ENCODE peak calls at places on chromosomes 7 and 10, in ten cellular contexts. One of them, this sample, is unnamed.

GRCh38 chr10:115827180-115827579 is 445.8 kb downstream of the GFRA1 start:
- DNase-seq in AG04450: peak; percentile 21
- DNase-seq in non-pigmented ciliary epithelial cell: no peak
- DNase-seq in fibroblast of lung: peak; percentile 88
- DNase-seq in hepatocyte: peak; percentile 7
- DNase-seq in NCI-H2171: no peak
- DNase-seq in NCI-H1092: no peak
- DNase-seq in C1 segment of cervical spinal cord: no peak
- DNase-seq in stimulated activated CD4-positive, alpha-beta T cell treated with anti-CD3 and anti-CD28 coated beads, Interleukin-1b, Interleukin-23, amount 100 ng/mL, for 4 hours: no peak
- DNase-seq in CD8-positive, alpha-beta T cell: no peak
- DNase-seq in this sample: no peak

GRCh38 chr7:4472739-4473138 is 209.4 kb upstream of the FOXK1 start:
- DNase-seq in hepatocyte: peak; percentile 15
- DNase-seq in fibroblast of lung: no peak
- DNase-seq in NCI-H2171: no peak
- DNase-seq in non-pigmented ciliary epithelial cell: no peak
- DNase-seq in stimulated activated CD4-positive, alpha-beta T cell treated with anti-CD3 and anti-CD28 coated beads, Interleukin-1b, Interleukin-23, amount 100 ng/mL, for 4 hours: no peak
- DNase-seq in C1 segment of cervical spinal cord: no peak
- DNase-seq in CD8-positive, alpha-beta T cell: no peak
- DNase-seq in AG04450: no peak
- DNase-seq in NCI-H1092: peak; percentile 33
- DNase-seq in this sample: no peak

GRCh38 chr10:106577266-106577665 is 587.2 kb downstream of the SORCS1 start:
- DNase-seq in CD8-positive, alpha-beta T cell: no peak
- DNase-seq in NCI-H1092: no peak
- DNase-seq in non-pigmented ciliary epithelial cell: no peak
- DNase-seq in C1 segment of cervical spinal cord: no peak
- DNase-seq in hepatocyte: peak; percentile 59
- DNase-seq in fibroblast of lung: peak; percentile 52
- DNase-seq in AG04450: no peak
- DNase-seq in NCI-H2171: no peak
- DNase-seq in stimulated activated CD4-positive, alpha-beta T cell treated with anti-CD3 and anti-CD28 coated beads, Interleukin-1b, Interleukin-23, amount 100 ng/mL, for 4 hours: no peak
- DNase-seq in this sample: no peak

GRCh38 chr10:78137147-78137546 is 103.5 kb downstream of the RPS24 start:
- DNase-seq in NCI-H2171: no peak
- DNase-seq in NCI-H1092: no peak
- DNase-seq in non-pigmented ciliary epithelial cell: no peak
- DNase-seq in stimulated activated CD4-positive, alpha-beta T cell treated with anti-CD3 and anti-CD28 coated beads, Interleukin-1b, Interleukin-23, amount 100 ng/mL, for 4 hours: no peak
- DNase-seq in hepatocyte: no peak
- DNase-seq in C1 segment of cervical spinal cord: no peak
- DNase-seq in AG04450: no peak
- DNase-seq in fibroblast of lung: no peak
- DNase-seq in CD8-positive, alpha-beta T cell: no peak
- DNase-seq in this sample: no peak

GRCh38 chr7:5423272-5423843 is at the start of gene TNRC18:
- DNase-seq in hepatocyte: no peak
- DNase-seq in C1 segment of cervical spinal cord: no peak
- DNase-seq in stimulated activated CD4-positive, alpha-beta T cell treated with anti-CD3 and anti-CD28 coated beads, Interleukin-1b, Interleukin-23, amount 100 ng/mL, for 4 hours: no peak
- DNase-seq in non-pigmented ciliary epithelial cell: no peak
- DNase-seq in NCI-H1092: no peak
- DNase-seq in NCI-H2171: no peak
- DNase-seq in CD8-positive, alpha-beta T cell: no peak
- DNase-seq in AG04450: no peak
- DNase-seq in fibroblast of lung: no peak
- DNase-seq in this sample: no peak

GRCh38 chr10:43998021-43998809 is 349.5 kb upstream of the ZNF32 start:
- DNase-seq in non-pigmented ciliary epithelial cell: no peak
- DNase-seq in AG04450: no peak
- DNase-seq in NCI-H2171: no peak
- DNase-seq in C1 segment of cervical spinal cord: no peak
- DNase-seq in fibroblast of lung: peak; percentile 76
- DNase-seq in NCI-H1092: no peak
- DNase-seq in stimulated activated CD4-positive, alpha-beta T cell treated with anti-CD3 and anti-CD28 coated beads, Interleukin-1b, Interleukin-23, amount 100 ng/mL, for 4 hours: no peak
- DNase-seq in CD8-positive, alpha-beta T cell: no peak
- DNase-seq in hepatocyte: no peak
- DNase-seq in this sample: no peak

GRCh38 chr7:15603124-15603523 is 41.3 kb upstream of the AGMO start:
- DNase-seq in C1 segment of cervical spinal cord: no peak
- DNase-seq in AG04450: no peak
- DNase-seq in hepatocyte: no peak
- DNase-seq in stimulated activated CD4-positive, alpha-beta T cell treated with anti-CD3 and anti-CD28 coated beads, Interleukin-1b, Interleukin-23, amount 100 ng/mL, for 4 hours: no peak
- DNase-seq in CD8-positive, alpha-beta T cell: no peak
- DNase-seq in non-pigmented ciliary epithelial cell: peak; percentile 13
- DNase-seq in NCI-H1092: no peak
- DNase-seq in fibroblast of lung: peak; percentile 25
- DNase-seq in NCI-H2171: no peak
- DNase-seq in this sample: no peak

GRCh38 chr7:27106181-27106905 is 3.9 kb upstream of the HOXA2 start:
- DNase-seq in NCI-H2171: no peak
- DNase-seq in non-pigmented ciliary epithelial cell: no peak
- DNase-seq in C1 segment of cervical spinal cord: no peak
- DNase-seq in stimulated activated CD4-positive, alpha-beta T cell treated with anti-CD3 and anti-CD28 coated beads, Interleukin-1b, Interleukin-23, amount 100 ng/mL, for 4 hours: no peak
- DNase-seq in fibroblast of lung: peak; percentile 55
- DNase-seq in AG04450: no peak
- DNase-seq in NCI-H1092: no peak
- DNase-seq in CD8-positive, alpha-beta T cell: no peak
- DNase-seq in hepatocyte: no peak
- DNase-seq in this sample: no peak

GRCh38 chr7:148921189-148921588 is 37.1 kb upstream of the EZH2 start:
- DNase-seq in NCI-H1092: no peak
- DNase-seq in fibroblast of lung: no peak
- DNase-seq in NCI-H2171: no peak
- DNase-seq in hepatocyte: no peak
- DNase-seq in non-pigmented ciliary epithelial cell: no peak
- DNase-seq in stimulated activated CD4-positive, alpha-beta T cell treated with anti-CD3 and anti-CD28 coated beads, Interleukin-1b, Interleukin-23, amount 100 ng/mL, for 4 hours: no peak
- DNase-seq in CD8-positive, alpha-beta T cell: no peak
- DNase-seq in C1 segment of cervical spinal cord: no peak
- DNase-seq in AG04450: no peak
- DNase-seq in this sample: no peak

GRCh38 chr10:52466464-52466863 is 152.4 kb downstream of the DKK1 start:
- DNase-seq in NCI-H1092: no peak
- DNase-seq in AG04450: no peak
- DNase-seq in stimulated activated CD4-positive, alpha-beta T cell treated with anti-CD3 and anti-CD28 coated beads, Interleukin-1b, Interleukin-23, amount 100 ng/mL, for 4 hours: no peak
- DNase-seq in non-pigmented ciliary epithelial cell: no peak
- DNase-seq in NCI-H2171: no peak
- DNase-seq in CD8-positive, alpha-beta T cell: no peak
- DNase-seq in fibroblast of lung: no peak
- DNase-seq in C1 segment of cervical spinal cord: no peak
- DNase-seq in hepatocyte: no peak
- DNase-seq in this sample: no peak

GRCh38 chr10:86292462-86293322 is 73.9 kb downstream of the GRID1 start:
- DNase-seq in AG04450: no peak
- DNase-seq in non-pigmented ciliary epithelial cell: no peak
- DNase-seq in NCI-H1092: no peak
- DNase-seq in hepatocyte: no peak
- DNase-seq in NCI-H2171: no peak
- DNase-seq in stimulated activated CD4-positive, alpha-beta T cell treated with anti-CD3 and anti-CD28 coated beads, Interleukin-1b, Interleukin-23, amount 100 ng/mL, for 4 hours: no peak
- DNase-seq in fibroblast of lung: no peak
- DNase-seq in C1 segment of cervical spinal cord: no peak
- DNase-seq in CD8-positive, alpha-beta T cell: no peak
- DNase-seq in this sample: no peak

GRCh38 chr10:112525215-112525614 is 78.2 kb downstream of the VTI1A start:
- DNase-seq in NCI-H2171: no peak
- DNase-seq in stimulated activated CD4-positive, alpha-beta T cell treated with anti-CD3 and anti-CD28 coated beads, Interleukin-1b, Interleukin-23, amount 100 ng/mL, for 4 hours: no peak
- DNase-seq in CD8-positive, alpha-beta T cell: no peak
- DNase-seq in AG04450: no peak
- DNase-seq in hepatocyte: no peak
- DNase-seq in C1 segment of cervical spinal cord: no peak
- DNase-seq in non-pigmented ciliary epithelial cell: no peak
- DNase-seq in NCI-H1092: no peak
- DNase-seq in fibroblast of lung: peak; percentile 30
- DNase-seq in this sample: no peak

GRCh38 chr10:103458720-103459119 is at the start of gene CALHM1:
- DNase-seq in CD8-positive, alpha-beta T cell: no peak
- DNase-seq in fibroblast of lung: no peak
- DNase-seq in stimulated activated CD4-positive, alpha-beta T cell treated with anti-CD3 and anti-CD28 coated beads, Interleukin-1b, Interleukin-23, amount 100 ng/mL, for 4 hours: no peak
- DNase-seq in NCI-H2171: no peak
- DNase-seq in C1 segment of cervical spinal cord: no peak
- DNase-seq in AG04450: no peak
- DNase-seq in non-pigmented ciliary epithelial cell: no peak
- DNase-seq in NCI-H1092: no peak
- DNase-seq in hepatocyte: peak; percentile 36
- DNase-seq in this sample: no peak

GRCh38 chr10:131514454-131514853 is 202.9 kb upstream of the TCERG1L start:
- DNase-seq in NCI-H1092: no peak
- DNase-seq in hepatocyte: peak; percentile 44
- DNase-seq in C1 segment of cervical spinal cord: no peak
- DNase-seq in AG04450: no peak
- DNase-seq in CD8-positive, alpha-beta T cell: no peak
- DNase-seq in NCI-H2171: no peak
- DNase-seq in non-pigmented ciliary epithelial cell: no peak
- DNase-seq in stimulated activated CD4-positive, alpha-beta T cell treated with anti-CD3 and anti-CD28 coated beads, Interleukin-1b, Interleukin-23, amount 100 ng/mL, for 4 hours: no peak
- DNase-seq in fibroblast of lung: no peak
- DNase-seq in this sample: no peak

GRCh38 chr10:33320288-33320687 is 14.2 kb downstream of the NRP1 start:
- DNase-seq in non-pigmented ciliary epithelial cell: no peak
- DNase-seq in hepatocyte: no peak
- DNase-seq in CD8-positive, alpha-beta T cell: no peak
- DNase-seq in NCI-H2171: no peak
- DNase-seq in AG04450: no peak
- DNase-seq in C1 segment of cervical spinal cord: no peak
- DNase-seq in stimulated activated CD4-positive, alpha-beta T cell treated with anti-CD3 and anti-CD28 coated beads, Interleukin-1b, Interleukin-23, amount 100 ng/mL, for 4 hours: no peak
- DNase-seq in fibroblast of lung: no peak
- DNase-seq in NCI-H1092: no peak
- DNase-seq in this sample: no peak

GRCh38 chr10:90969947-90970673 is 49.2 kb upstream of the ANKRD1 start:
- DNase-seq in fibroblast of lung: peak; percentile 83
- DNase-seq in non-pigmented ciliary epithelial cell: no peak
- DNase-seq in NCI-H1092: no peak
- DNase-seq in NCI-H2171: no peak
- DNase-seq in CD8-positive, alpha-beta T cell: no peak
- DNase-seq in AG04450: peak; percentile 18
- DNase-seq in stimulated activated CD4-positive, alpha-beta T cell treated with anti-CD3 and anti-CD28 coated beads, Interleukin-1b, Interleukin-23, amount 100 ng/mL, for 4 hours: no peak
- DNase-seq in hepatocyte: no peak
- DNase-seq in C1 segment of cervical spinal cord: no peak
- DNase-seq in this sample: no peak

GRCh38 chr10:118968071-118968470 is 61.4 kb upstream of the NANOS1 start:
- DNase-seq in hepatocyte: no peak
- DNase-seq in CD8-positive, alpha-beta T cell: no peak
- DNase-seq in stimulated activated CD4-positive, alpha-beta T cell treated with anti-CD3 and anti-CD28 coated beads, Interleukin-1b, Interleukin-23, amount 100 ng/mL, for 4 hours: no peak
- DNase-seq in C1 segment of cervical spinal cord: no peak
- DNase-seq in NCI-H2171: no peak
- DNase-seq in AG04450: no peak
- DNase-seq in non-pigmented ciliary epithelial cell: no peak
- DNase-seq in fibroblast of lung: no peak
- DNase-seq in NCI-H1092: no peak
- DNase-seq in this sample: no peak

GRCh38 chr10:18238875-18239485 is 98.8 kb downstream of the CACNB2 start:
- DNase-seq in C1 segment of cervical spinal cord: no peak
- DNase-seq in NCI-H2171: no peak
- DNase-seq in fibroblast of lung: peak; percentile 52
- DNase-seq in non-pigmented ciliary epithelial cell: no peak
- DNase-seq in CD8-positive, alpha-beta T cell: no peak
- DNase-seq in stimulated activated CD4-positive, alpha-beta T cell treated with anti-CD3 and anti-CD28 coated beads, Interleukin-1b, Interleukin-23, amount 100 ng/mL, for 4 hours: no peak
- DNase-seq in AG04450: peak; percentile 39
- DNase-seq in NCI-H1092: no peak
- DNase-seq in hepatocyte: peak; percentile 53
- DNase-seq in this sample: no peak

GRCh38 chr7:122300607-122301079 is 3.9 kb downstream of the FEZF1 start:
- DNase-seq in AG04450: no peak
- DNase-seq in fibroblast of lung: peak; percentile 59
- DNase-seq in CD8-positive, alpha-beta T cell: no peak
- DNase-seq in hepatocyte: no peak
- DNase-seq in NCI-H2171: no peak
- DNase-seq in NCI-H1092: peak; percentile 17
- DNase-seq in C1 segment of cervical spinal cord: no peak
- DNase-seq in stimulated activated CD4-positive, alpha-beta T cell treated with anti-CD3 and anti-CD28 coated beads, Interleukin-1b, Interleukin-23, amount 100 ng/mL, for 4 hours: no peak
- DNase-seq in non-pigmented ciliary epithelial cell: no peak
- DNase-seq in this sample: no peak

GRCh38 chr10:122660696-122661095 is 39.0 kb downstream of the C10orf120 start:
- DNase-seq in NCI-H2171: no peak
- DNase-seq in C1 segment of cervical spinal cord: no peak
- DNase-seq in stimulated activated CD4-positive, alpha-beta T cell treated with anti-CD3 and anti-CD28 coated beads, Interleukin-1b, Interleukin-23, amount 100 ng/mL, for 4 hours: no peak
- DNase-seq in fibroblast of lung: no peak
- DNase-seq in non-pigmented ciliary epithelial cell: no peak
- DNase-seq in NCI-H1092: no peak
- DNase-seq in hepatocyte: no peak
- DNase-seq in CD8-positive, alpha-beta T cell: no peak
- DNase-seq in AG04450: no peak
- DNase-seq in this sample: no peak

GRCh38 chr10:31320179-31320597 is 1.2 kb downstream of the ZEB1 start:
- DNase-seq in stimulated activated CD4-positive, alpha-beta T cell treated with anti-CD3 and anti-CD28 coated beads, Interleukin-1b, Interleukin-23, amount 100 ng/mL, for 4 hours: no peak
- DNase-seq in AG04450: no peak
- DNase-seq in fibroblast of lung: peak; percentile 48
- DNase-seq in C1 segment of cervical spinal cord: no peak
- DNase-seq in NCI-H1092: no peak
- DNase-seq in hepatocyte: peak; percentile 35
- DNase-seq in CD8-positive, alpha-beta T cell: peak; percentile 47
- DNase-seq in NCI-H2171: no peak
- DNase-seq in non-pigmented ciliary epithelial cell: no peak
- DNase-seq in this sample: no peak

GRCh38 chr10:33808475-33808874 is 474.0 kb upstream of the NRP1 start:
- DNase-seq in hepatocyte: no peak
- DNase-seq in NCI-H1092: no peak
- DNase-seq in CD8-positive, alpha-beta T cell: no peak
- DNase-seq in C1 segment of cervical spinal cord: no peak
- DNase-seq in stimulated activated CD4-positive, alpha-beta T cell treated with anti-CD3 and anti-CD28 coated beads, Interleukin-1b, Interleukin-23, amount 100 ng/mL, for 4 hours: no peak
- DNase-seq in NCI-H2171: no peak
- DNase-seq in AG04450: no peak
- DNase-seq in fibroblast of lung: peak; percentile 73
- DNase-seq in non-pigmented ciliary epithelial cell: peak; percentile 20
- DNase-seq in this sample: no peak

GRCh38 chr7:119964065-119964464 is 308.9 kb upstream of the KCND2 start:
- DNase-seq in CD8-positive, alpha-beta T cell: no peak
- DNase-seq in C1 segment of cervical spinal cord: no peak
- DNase-seq in fibroblast of lung: no peak
- DNase-seq in stimulated activated CD4-positive, alpha-beta T cell treated with anti-CD3 and anti-CD28 coated beads, Interleukin-1b, Interleukin-23, amount 100 ng/mL, for 4 hours: no peak
- DNase-seq in NCI-H1092: no peak
- DNase-seq in AG04450: no peak
- DNase-seq in hepatocyte: no peak
- DNase-seq in non-pigmented ciliary epithelial cell: no peak
- DNase-seq in NCI-H2171: no peak
- DNase-seq in this sample: no peak

GRCh38 chr7:12685550-12685949 is 1.9 kb upstream of the ARL4A start:
- DNase-seq in non-pigmented ciliary epithelial cell: no peak
- DNase-seq in C1 segment of cervical spinal cord: no peak
- DNase-seq in NCI-H2171: no peak
- DNase-seq in CD8-positive, alpha-beta T cell: peak; percentile 32
- DNase-seq in fibroblast of lung: peak; percentile 45
- DNase-seq in AG04450: no peak
- DNase-seq in hepatocyte: peak; percentile 53
- DNase-seq in NCI-H1092: no peak
- DNase-seq in stimulated activated CD4-positive, alpha-beta T cell treated with anti-CD3 and anti-CD28 coated beads, Interleukin-1b, Interleukin-23, amount 100 ng/mL, for 4 hours: no peak
- DNase-seq in this sample: no peak

GRCh38 chr10:113228570-113228969 is 278.5 kb downstream of the TCF7L2 start:
- DNase-seq in AG04450: no peak
- DNase-seq in non-pigmented ciliary epithelial cell: peak; percentile 49
- DNase-seq in stimulated activated CD4-positive, alpha-beta T cell treated with anti-CD3 and anti-CD28 coated beads, Interleukin-1b, Interleukin-23, amount 100 ng/mL, for 4 hours: no peak
- DNase-seq in fibroblast of lung: peak; percentile 87
- DNase-seq in C1 segment of cervical spinal cord: no peak
- DNase-seq in NCI-H2171: no peak
- DNase-seq in NCI-H1092: no peak
- DNase-seq in CD8-positive, alpha-beta T cell: no peak
- DNase-seq in hepatocyte: no peak
- DNase-seq in this sample: no peak